ENCODE peak calls at places on chromosome 12, in six cellular contexts. I is mammary epithelial cell, L is psoas muscle, O is cardiac muscle cell, C is gastrocnemius medialis, N is spleen. S is an unnamed sample.

GRCh38 chr12:8913702-8914032 is 642 bp upstream of the PHC1 start:
- DNase-seq in I (no peak), L (no peak), O (peak; percentile 19), C (no peak), N (no peak), S (no peak)

GRCh38 chr12:94109154-94109553 is 39.2 kb upstream of the PLXNC1 start:
- DNase-seq in I (peak; percentile 11), L (no peak), O (no peak), C (no peak), N (no peak), S (no peak)

GRCh38 chr12:65875635-65876034 is 51.4 kb downstream of the HMGA2 start:
- DNase-seq in I (no peak), L (no peak), O (peak; percentile 28), C (no peak), N (no peak), S (no peak)

GRCh38 chr12:50621435-50622304 is 116.9 kb downstream of the DIP2B start:
- DNase-seq in I (no peak), L (no peak), O (no peak), C (no peak), N (no peak), S (no peak)

GRCh38 chr12:27838543-27838942 is 58.5 kb upstream of the MANSC4 start:
- DNase-seq in I (no peak), L (no peak), O (no peak), C (no peak), N (no peak), S (no peak)

GRCh38 chr12:27957366-27957765 is 15.2 kb downstream of the PTHLH start:
- DNase-seq in I (no peak), L (no peak), O (no peak), C (no peak), N (no peak), S (no peak)

GRCh38 chr12:106120578-106121105 is 18.1 kb downstream of the NUAK1 start:
- DNase-seq in I (no peak), L (peak; percentile 56), O (no peak), C (peak; percentile 59), N (no peak), S (no peak)

GRCh38 chr12:56722832-56723231 is 2.3 kb downstream of the NACA start:
- DNase-seq in I (no peak), L (no peak), O (no peak), C (no peak), N (no peak), S (no peak)

GRCh38 chr12:51678086-51678724 is 87.2 kb downstream of the SCN8A start:
- DNase-seq in I (peak; percentile 31), L (no peak), O (peak; percentile 76), C (no peak), N (no peak), S (no peak)

GRCh38 chr12:18239561-18239960 is 21.8 kb upstream of the PIK3C2G start:
- DNase-seq in I (peak; percentile 33), L (no peak), O (no peak), C (no peak), N (no peak), S (no peak)

GRCh38 chr12:56751712-56752598 is at the start of gene PRIM1:
- DNase-seq in I (peak; percentile 78), L (peak; percentile 87), O (peak; percentile 90), C (peak; percentile 72), N (peak; percentile 94), S (peak; percentile 80)

GRCh38 chr12:116910645-116911449 is at the start of gene FBXW8:
- DNase-seq in I (peak; percentile 54), L (peak; percentile 78), O (peak; percentile 85), C (peak; percentile 34), N (peak; percentile 92), S (peak; percentile 62)

GRCh38 chr12:116693259-116694227 is 44.3 kb downstream of the SPRING1 start:
- DNase-seq in I (no peak), L (no peak), O (peak; percentile 81), C (no peak), N (no peak), S (no peak)

GRCh38 chr12:123634142-123634561 is 523 bp downstream of the GTF2H3 start:
- DNase-seq in I (no peak), L (no peak), O (no peak), C (no peak), N (no peak), S (no peak)

GRCh38 chr12:48247181-48247966 is 44.3 kb upstream of the OR10AD1 start:
- DNase-seq in I (no peak), L (no peak), O (no peak), C (no peak), N (no peak), S (no peak)

GRCh38 chr12:94678849-94679248 is 28.5 kb upstream of the TMCC3 start:
- DNase-seq in I (no peak), L (no peak), O (no peak), C (no peak), N (no peak), S (no peak)

GRCh38 chr12:116620801-116621593 is 61.8 kb downstream of the MAP1LC3B2 start:
- DNase-seq in I (no peak), L (no peak), O (peak; percentile 43), C (no peak), N (no peak), S (no peak)

GRCh38 chr12:66014818-66015217 is 115.7 kb downstream of the LLPH start:
- DNase-seq in I (peak; percentile 33), L (no peak), O (no peak), C (no peak), N (no peak), S (no peak)

GRCh38 chr12:130825771-130826150 is 13.3 kb downstream of the STX2 start:
- DNase-seq in I (no peak), L (no peak), O (no peak), C (no peak), N (no peak), S (no peak)

GRCh38 chr12:57416039-57416996 is 14.5 kb downstream of the R3HDM2 start:
- DNase-seq in I (peak; percentile 17), L (no peak), O (no peak), C (no peak), N (no peak), S (no peak)

GRCh38 chr12:7497661-7498060 is 5.9 kb downstream of the CD163 start:
- DNase-seq in I (peak; percentile 61), L (no peak), O (no peak), C (no peak), N (no peak), S (no peak)

GRCh38 chr12:44385964-44386363 is 490.2 kb downstream of the NELL2 start:
- DNase-seq in I (no peak), L (no peak), O (no peak), C (no peak), N (no peak), S (no peak)

GRCh38 chr12:49043856-49044258 is 16.7 kb downstream of the KMT2D start:
- DNase-seq in I (peak; percentile 19), L (peak; percentile 72), O (peak; percentile 69), C (peak; percentile 61), N (peak; percentile 93), S (no peak)

GRCh38 chr12:1171657-1172056 is 180.6 kb downstream of the ERC1 start:
- DNase-seq in I (no peak), L (no peak), O (peak; percentile 71), C (no peak), N (no peak), S (no peak)

GRCh38 chr12:105100207-105100985 is 7.1 kb upstream of the WASHC4 start:
- DNase-seq in I (peak; percentile 40), L (no peak), O (no peak), C (no peak), N (no peak), S (no peak)

DNA sequence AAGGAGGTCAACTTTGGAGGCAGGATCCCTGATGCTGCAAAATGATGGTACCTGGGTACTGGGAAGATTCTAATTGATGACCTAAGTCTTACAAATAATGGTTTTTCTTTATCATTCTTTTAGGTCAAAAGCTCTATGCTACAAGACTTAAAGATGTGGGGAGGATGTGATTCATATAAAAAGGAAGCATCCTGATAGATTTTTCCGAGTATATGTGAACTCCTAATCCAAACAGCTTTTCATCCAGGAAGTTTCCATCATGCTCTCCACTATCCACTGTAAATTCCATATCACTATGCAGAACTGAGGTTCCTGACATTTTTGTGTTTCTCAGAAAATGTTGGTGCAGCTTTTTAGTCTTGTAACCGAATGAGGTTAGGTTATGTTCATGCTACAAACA is 293.2 kb downstream of the PAWR start:
- DNase-seq in I (no peak), L (no peak), O (no peak), C (no peak), N (no peak), S (no peak)
- H3K4me1 ChIP-seq in I (no peaks in the 10 kb centered on the region), L (no peaks in the 10 kb centered on the region), O (no peaks in the 10 kb centered on the region), C (no peaks in the 10 kb centered on the region), N (no peaks in the 10 kb centered on the region), S (no peaks in the 10 kb centered on the region)

GRCh38 chr12:38691164-38691563 is 214.2 kb downstream of the CPNE8 start:
- DNase-seq in I (peak; percentile 65), L (no peak), O (no peak), C (no peak), N (no peak), S (no peak)
- H3K4me1 ChIP-seq in I (no peaks in the 10 kb centered on the region), L (no peaks in the 10 kb centered on the region), O (no peaks in the 10 kb centered on the region), C (no peaks in the 10 kb centered on the region), N (no peaks in the 10 kb centered on the region), S (no peaks in the 10 kb centered on the region)

GRCh38 chr12:46214668-46215429 is 54.0 kb downstream of the SLC38A1 start:
- DNase-seq in I (no peak), L (no peak), O (no peak), C (peak; percentile 39), N (peak; percentile 88), S (no peak)
- H3K4me1 ChIP-seq in I (peaks cover 32% of the 10 kb centered on the region), L (no peaks in the 10 kb centered on the region), O (peaks cover 14% of the 10 kb centered on the region), C (peaks cover 27% of the 10 kb centered on the region), N (peaks cover 77% of the 10 kb centered on the region), S (peaks cover 15% of the 10 kb centered on the region)

DNA sequence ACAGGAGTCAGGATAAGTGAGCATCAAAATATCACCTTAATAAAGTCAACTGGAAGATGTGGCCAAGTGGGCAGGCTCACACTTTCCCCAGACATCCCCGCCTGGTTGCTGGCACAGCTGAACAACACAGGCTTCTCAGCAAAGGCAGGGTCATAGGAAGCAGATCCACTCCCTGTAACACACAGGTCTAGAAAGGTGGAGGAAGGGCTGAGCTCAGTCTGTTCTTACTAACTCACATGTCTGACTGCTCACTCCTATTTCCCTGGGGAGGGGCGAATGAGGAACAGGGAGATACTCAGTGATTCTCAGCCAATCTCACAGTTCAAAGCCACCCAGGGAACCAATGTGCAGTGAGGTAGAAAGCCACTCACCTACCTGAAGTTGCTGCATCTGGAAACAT is 45.0 kb upstream of the AMN1 start:
- DNase-seq in I (no peak), L (no peak), O (peak; percentile 44), C (no peak), N (no peak), S (no peak)
- H3K4me1 ChIP-seq in I (no peaks in the 10 kb centered on the region), L (no peaks in the 10 kb centered on the region), O (peaks cover 17% of the 10 kb centered on the region), C (no peaks in the 10 kb centered on the region), N (no peaks in the 10 kb centered on the region), S (no peaks in the 10 kb centered on the region)